ENCODE peak calls at places on chromosomes 5 and 9, in four cellular contexts. T is IMR-90; P is BE2C; K is CD8-positive, alpha-beta T cell. A is an unnamed sample.

GRCh38 chr9:99114049-99114440 is 9.1 kb downstream of the TGFBR1 start:
- DNase-seq in T (no peak), P (no peak), K (no peak), A (no peak)

GRCh38 chr9:121707477-121708424 is 56.3 kb downstream of the DAB2IP start:
- DNase-seq in T (no peak), P (no peak), K (no peak), A (no peak)

GRCh38 chr5:23451156-23451555 is 56.3 kb upstream of the PRDM9 start:
- DNase-seq in T (no peak), P (no peak), K (no peak), A (no peak)

GRCh38 chr9:26949604-26950003 is 2.6 kb upstream of the PLAA start:
- DNase-seq in T (peak), P (no peak), K (no peak), A (no peak)

GRCh38 chr5:133942589-133943474 is 25.6 kb downstream of the C5orf15 start:
- DNase-seq in T (no peak), P (no peak), K (no peak), A (no peak)

GRCh38 chr5:127838661-127839060 is 135.5 kb downstream of the CCDC192 start:
- DNase-seq in T (peak), P (no peak), K (no peak), A (no peak)

GRCh38 chr5:31470608-31471007 is 61.3 kb downstream of the DROSHA start:
- DNase-seq in T (peak), P (peak), K (no peak), A (no peak)

GRCh38 chr5:54990751-54991349 is 5.5 kb upstream of the ESM1 start:
- DNase-seq in T (peak), P (no peak), K (no peak), A (no peak)

GRCh38 chr5:179294131-179294780 is 51.0 kb downstream of the ADAMTS2 start:
- DNase-seq in T (no peak), P (peak), K (no peak), A (no peak)

GRCh38 chr9:96383165-96383939 is at the start of gene SLC35D2:
- DNase-seq in T (peak), P (peak), K (peak), A (peak)

GRCh38 chr5:35004200-35004599 is 43.5 kb downstream of the AGXT2 start:
- DNase-seq in T (no peak), P (no peak), K (no peak), A (no peak)

GRCh38 chr9:73216016-73216415 is 64.4 kb downstream of the ANXA1 start:
- DNase-seq in T (no peak), P (no peak), K (no peak), A (no peak)

GRCh38 chr9:78296208-78296892 is 575 bp upstream of the PSAT1 start:
- DNase-seq in T (peak), P (peak), K (no peak), A (no peak)

GRCh38 chr9:76465442-76466298 is 6.7 kb downstream of the GCNT1 start:
- DNase-seq in T (no peak), P (no peak), K (no peak), A (no peak)

GRCh38 chr5:58711965-58712364 is 129.1 kb downstream of the RAB3C start:
- DNase-seq in T (no peak), P (no peak), K (no peak), A (no peak)

GRCh38 chr5:38497946-38498345 is 58.5 kb downstream of the LIFR start:
- DNase-seq in T (peak), P (peak), K (no peak), A (no peak)

GRCh38 chr5:36744678-36745659 is 131.6 kb upstream of the NIPBL start:
- DNase-seq in T (peak), P (peak), K (peak), A (no peak)

GRCh38 chr9:33791117-33791516 is 4.2 kb upstream of the PRSS3 start:
- DNase-seq in T (peak), P (no peak), K (no peak), A (no peak)

GRCh38 chr5:181235323-181235688 is 8.4 kb downstream of the RACK1 start:
- DNase-seq in T (no peak), P (peak), K (no peak), A (no peak)

GRCh38 chr5:176151286-176151685 is 86.9 kb upstream of the SIMC1 start:
- DNase-seq in T (peak), P (no peak), K (no peak), A (no peak)

GRCh38 chr9:131799177-131799823 is 59.4 kb upstream of the RAPGEF1 start:
- DNase-seq in T (peak), P (no peak), K (peak), A (peak)

GRCh38 chr9:111828193-111828592 is 33.5 kb upstream of the SHOC1 start:
- DNase-seq in T (no peak), P (no peak), K (no peak), A (no peak)

GRCh38 chr5:124371121-124371706 is 375.2 kb downstream of the ZNF608 start:
- DNase-seq in T (peak), P (no peak), K (no peak), A (no peak)

GRCh38 chr5:40623480-40624420 is 56.0 kb upstream of the PTGER4 start:
- DNase-seq in T (no peak), P (no peak), K (peak), A (no peak)

GRCh38 chr5:124538196-124538595 is 208.2 kb downstream of the ZNF608 start:
- DNase-seq in T (no peak), P (no peak), K (no peak), A (no peak)

GRCh38 chr9:120713257-120714087 is 798 bp downstream of the MEGF9 start:
- DNase-seq in T (no peak), P (peak), K (peak), A (no peak)

GRCh38 chr9:95087659-95088242 is 229.8 kb downstream of the FANCC start:
- DNase-seq in T (no peak), P (peak), K (no peak), A (no peak)

GRCh38 chr9:132160802-132161742 is 786 bp upstream of the NTNG2 start:
- DNase-seq in T (peak), P (peak), K (peak), A (peak)

GRCh38 chr5:157857821-157858526 is 971 bp downstream of the CLINT1 start:
- DNase-seq in T (peak), P (no peak), K (no peak), A (no peak)

GRCh38 chr5:7321724-7322123 is 74.2 kb upstream of the ADCY2 start:
- DNase-seq in T (no peak), P (no peak), K (no peak), A (no peak)

GRCh38 chr5:67147768-67148167 is 48.8 kb downstream of the CD180 start:
- DNase-seq in T (peak), P (no peak), K (no peak), A (no peak)

GRCh38 chr5:67146981-67147380 is 49.6 kb downstream of the CD180 start:
- DNase-seq in T (no peak), P (no peak), K (no peak), A (no peak)

GRCh38 chr5:67149057-67149634 is 47.5 kb downstream of the CD180 start:
- DNase-seq in T (no peak), P (no peak), K (no peak), A (no peak)

GRCh38 chr5:67152400-67152799 is 44.2 kb downstream of the CD180 start:
- DNase-seq in T (no peak), P (no peak), K (no peak), A (no peak)

DNA sequence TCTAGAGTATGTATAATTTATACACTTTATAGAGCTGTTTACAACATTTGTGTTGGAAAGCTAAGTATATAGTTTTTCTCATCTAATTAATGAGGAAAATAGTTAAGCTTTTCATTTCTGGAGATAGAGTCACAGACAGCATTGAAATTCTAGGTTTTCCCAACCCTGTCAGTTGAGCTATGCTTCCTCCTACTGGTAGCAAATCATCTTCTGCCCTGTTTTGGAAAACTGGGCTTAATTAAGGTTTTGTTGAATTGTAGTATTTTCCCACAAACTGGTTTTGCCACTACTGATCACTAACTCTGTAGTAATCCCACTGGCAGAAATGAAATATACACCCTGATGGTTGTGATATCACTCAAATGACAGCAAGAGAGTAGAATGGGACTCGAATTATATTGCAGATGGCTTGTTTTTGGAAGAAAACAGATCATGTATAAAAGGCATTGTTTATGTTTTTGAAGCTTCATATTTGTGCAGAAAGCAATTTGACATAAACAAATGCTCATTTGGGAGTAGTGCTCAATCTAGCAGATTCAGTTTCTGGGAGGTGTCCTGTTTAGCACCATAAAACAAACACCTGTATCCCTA is 46.6 kb downstream of the CD180 start:
- DNase-seq in T (peak), P (no peak), K (no peak), A (no peak)
- TF ChIP-seq CTCF in T (peak), P (peak), K (no peak), A (no peak)

DNA sequence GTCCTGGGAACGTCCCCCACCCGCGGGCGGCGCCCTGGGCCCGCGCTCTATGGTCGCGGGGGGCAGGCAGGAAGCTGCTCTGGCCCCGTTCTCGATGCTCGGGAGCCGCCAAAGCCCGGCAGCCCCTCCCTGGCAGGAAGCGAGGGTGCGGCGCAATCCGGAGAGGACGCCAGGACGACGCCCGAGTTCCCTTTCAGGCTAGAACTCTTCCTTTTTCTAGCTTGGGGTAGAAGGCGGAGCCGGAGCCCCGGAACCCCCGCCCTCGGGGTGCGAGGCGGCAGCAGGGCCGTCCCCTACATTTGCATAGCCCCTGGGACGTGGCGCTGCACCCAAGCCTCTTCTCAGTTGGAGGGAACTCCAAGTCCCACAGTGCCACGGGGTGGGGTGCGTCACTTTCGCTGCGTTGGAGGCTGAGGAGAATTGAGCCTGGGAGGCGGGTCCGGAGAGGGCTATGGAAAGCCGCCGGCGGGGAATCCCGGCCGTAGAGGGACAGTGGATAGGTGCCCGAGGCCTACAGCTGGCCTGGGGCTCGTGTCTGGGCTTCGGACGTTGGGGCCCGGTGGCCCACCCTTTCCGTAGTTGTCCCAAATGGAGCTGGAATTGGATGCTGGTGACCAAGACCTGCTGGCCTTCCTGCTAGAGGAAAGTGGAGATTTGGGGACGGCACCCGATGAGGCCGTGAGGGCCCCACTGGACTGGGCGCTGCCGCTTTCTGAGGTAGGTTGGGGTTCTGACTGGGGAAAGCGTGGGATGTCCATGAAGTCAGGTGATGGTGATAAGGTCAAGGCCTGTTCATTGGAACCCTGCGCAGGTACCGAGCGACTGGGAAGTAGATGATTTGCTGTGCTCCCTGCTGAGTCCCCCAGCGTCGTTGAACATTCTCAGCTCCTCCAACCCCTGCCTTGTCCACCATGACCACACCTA is at the start of the genes CREB3 and TLN1:
- DNase-seq in T (peak), P (peak), K (peak), A (peak)
- TF ChIP-seq CTCF in T (peak), P (no peak), K (no peak), A (no peak)

DNA sequence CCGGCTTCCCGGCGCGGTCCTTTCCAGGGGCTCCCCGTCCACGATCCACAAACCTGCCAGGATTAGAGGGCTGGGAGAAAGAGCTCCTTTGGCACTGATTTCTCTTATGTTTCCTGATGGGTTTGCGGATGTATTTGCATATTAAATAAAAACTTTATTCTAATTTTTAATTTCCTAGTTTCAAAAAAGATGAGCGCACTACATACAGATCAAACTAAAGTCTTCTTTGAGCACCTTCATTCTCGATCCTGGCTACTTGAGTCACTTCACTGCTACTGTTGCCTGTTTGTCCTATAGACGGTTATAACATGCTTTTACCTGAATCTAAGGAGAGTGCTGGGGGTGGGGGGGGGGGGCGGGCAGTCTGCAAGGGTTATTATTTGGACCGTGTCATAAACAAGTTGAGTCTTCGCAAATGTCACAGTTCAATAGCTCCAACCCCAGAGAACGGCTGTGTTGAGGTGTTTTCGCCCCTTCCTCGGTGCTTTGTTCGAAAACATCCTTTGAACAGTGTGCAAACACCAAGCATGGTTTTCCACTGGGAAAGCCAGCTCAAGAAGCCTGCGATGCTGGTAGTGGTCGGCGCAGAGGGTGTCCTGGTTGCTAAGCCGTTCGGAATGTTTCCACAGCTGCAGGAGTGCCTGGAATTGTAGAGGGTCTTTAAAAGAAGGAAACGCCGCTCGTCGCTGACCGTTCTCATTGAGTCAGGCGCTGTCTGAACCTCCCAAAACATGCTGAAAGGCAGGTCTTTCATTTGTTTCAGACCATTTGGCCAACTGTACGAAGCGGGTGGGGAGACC is 1.1 kb upstream of the STK10 start:
- DNase-seq in T (peak), P (no peak), K (no peak), A (no peak)
- TF ChIP-seq CTCF in T (no peak), P (no peak), K (no peak), A (peak)

GRCh38 chr5:96175090-96175489 is 213.4 kb upstream of the ELL2 start:
- DNase-seq in T (no peak), P (no peak), K (no peak), A (no peak)
- TF ChIP-seq CTCF in T (no peak), P (peak), K (peak), A (no peak)

GRCh38 chr5:161676109-161676508 is 9.4 kb upstream of the GABRA6 start:
- DNase-seq in T (no peak), P (no peak), K (no peak), A (no peak)
- TF ChIP-seq CTCF in T (no peak), P (peak), K (no peak), A (no peak)

DNA sequence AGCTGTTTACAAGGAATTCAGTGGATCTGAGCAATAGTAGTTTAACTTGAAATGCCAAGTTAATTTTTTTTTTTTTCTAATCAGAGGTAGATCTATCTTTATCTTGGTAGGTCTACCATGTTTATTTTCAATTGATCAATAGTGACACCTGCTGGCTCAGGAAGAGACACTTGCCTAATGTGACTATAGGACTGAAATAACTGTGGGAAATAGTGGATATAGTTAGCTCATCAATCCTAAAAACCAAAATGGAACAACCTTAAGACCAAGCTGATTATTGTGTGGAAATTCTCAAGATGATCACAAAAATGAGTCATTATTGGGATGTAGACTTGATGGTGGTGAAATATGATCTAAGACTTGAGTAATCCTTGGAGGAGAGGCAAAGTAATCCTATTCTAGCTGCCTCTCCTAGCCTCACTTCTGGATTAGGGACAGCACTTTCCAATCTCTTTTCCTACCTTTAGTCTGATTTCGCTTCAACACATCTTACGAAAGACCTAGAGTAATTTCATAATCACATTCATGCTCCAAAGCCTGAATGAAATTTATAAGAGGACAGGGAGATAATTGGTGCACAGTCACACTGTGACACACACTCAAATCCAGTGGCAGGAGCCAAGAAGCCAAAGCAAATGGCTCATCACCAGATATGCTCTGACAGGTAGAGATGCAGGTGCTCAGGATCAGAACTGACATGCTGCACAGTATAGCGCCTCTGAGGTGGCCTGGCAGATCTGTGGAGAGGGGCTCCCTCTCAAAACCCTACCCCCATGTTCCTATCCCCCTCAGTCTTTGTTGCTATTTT is 156.3 kb downstream of the HMHB1 start:
- DNase-seq in T (peak), P (no peak), K (no peak), A (no peak)
- TF ChIP-seq CTCF in T (peak), P (peak), K (no peak), A (no peak)

GRCh38 chr9:18320046-18320445 is 153.9 kb upstream of the ADAMTSL1 start:
- DNase-seq in T (peak), P (no peak), K (no peak), A (no peak)
- TF ChIP-seq CTCF in T (no peak), P (no peak), K (no peak), A (no peak)

DNA sequence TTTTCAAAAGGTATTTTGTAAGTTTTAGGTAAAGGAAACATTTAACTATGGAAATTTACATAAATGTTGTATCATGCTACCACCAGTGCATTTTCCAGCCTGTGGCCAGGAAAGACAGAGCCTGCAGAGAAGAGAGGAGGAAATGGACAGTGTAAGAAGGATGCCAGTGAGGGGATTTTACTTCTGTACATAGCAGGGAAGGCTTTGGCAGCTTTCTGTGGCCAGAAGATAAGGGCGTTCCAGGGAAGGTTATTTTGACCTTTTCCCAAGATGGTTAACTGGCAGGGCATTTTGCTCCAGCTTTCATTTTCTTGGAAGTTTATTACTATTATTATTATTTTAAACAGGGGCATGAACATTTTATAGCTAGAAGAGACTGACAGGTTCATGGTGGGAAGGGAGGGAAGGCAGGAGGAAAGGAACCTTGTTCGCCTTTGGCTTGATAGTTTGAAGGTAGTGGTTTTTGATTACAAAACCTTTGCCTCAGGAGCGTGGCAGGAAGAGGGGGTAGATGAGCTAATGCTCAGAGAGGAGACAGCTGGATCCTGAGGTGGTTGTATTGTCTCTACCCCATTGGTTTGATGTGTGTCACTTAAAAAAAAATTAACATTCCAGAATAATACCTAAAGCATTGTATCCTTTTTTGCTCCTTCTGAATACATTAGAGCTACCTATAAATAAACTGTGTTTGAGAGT is 4.1 kb downstream of the ISOC1 start:
- DNase-seq in T (no peak), P (no peak), K (no peak), A (no peak)
- TF ChIP-seq CTCF in T (no peak), P (no peak), K (no peak), A (no peak)

GRCh38 chr9:124762633-124763032 is 8.5 kb downstream of the NR6A1 start:
- DNase-seq in T (no peak), P (no peak), K (no peak), A (no peak)

GRCh38 chr9:124765439-124765835 is 5.7 kb downstream of the NR6A1 start:
- DNase-seq in T (no peak), P (no peak), K (no peak), A (no peak)

GRCh38 chr9:124766815-124767554 is 4.1 kb downstream of the NR6A1 start:
- DNase-seq in T (no peak), P (no peak), K (no peak), A (no peak)

GRCh38 chr9:124766326-124766725 is 4.8 kb downstream of the NR6A1 start:
- DNase-seq in T (no peak), P (no peak), K (no peak), A (no peak)

GRCh38 chr9:124764774-124765438 is 6.2 kb downstream of the NR6A1 start:
- DNase-seq in T (no peak), P (no peak), K (no peak), A (no peak)
- TF ChIP-seq CTCF in T (peak), P (peak), K (no peak), A (no peak)

A was measured in natural killer cell.